ENCODE peak calls at places on chromosomes 6 and 20, in five cellular contexts. H is left colon, U is amniotic stem cell, B is M059J, Z is mammary epithelial cell. W is an unnamed sample.

GRCh38 chr6:4611441-4612129 is 164.6 kb upstream of the CDYL start:
- DNase-seq in Z (no peak), B (no peak), U (no peak), H (no peak), W (no peak)

GRCh38 chr6:130965657-130966056 is 97.4 kb downstream of the EPB41L2 start:
- DNase-seq in Z (no peak), U (no peak), B (peak), H (no peak), W (no peak)

GRCh38 chr20:50467618-50468373 is 42.4 kb upstream of the PTPN1 start:
- DNase-seq in U (peak), H (no peak), B (peak), Z (peak), W (peak)

GRCh38 chr6:34145161-34146020 is 496 bp downstream of the GRM4 start:
- DNase-seq in B (peak), Z (peak), H (peak), U (peak), W (peak)

GRCh38 chr20:39269031-39269461 is 306.9 kb downstream of the DHX35 start:
- DNase-seq in H (peak), U (no peak), Z (peak), B (peak), W (peak)

GRCh38 chr6:144344651-144345050 is 59.5 kb downstream of the UTRN start:
- DNase-seq in Z (no peak), H (no peak), U (no peak), B (no peak), W (no peak)

GRCh38 chr20:53899351-53900167 is 170.8 kb downstream of the BCAS1 start:
- DNase-seq in B (peak), U (no peak), Z (peak), H (peak), W (peak)

GRCh38 chr6:46305833-46306232 is 135.1 kb upstream of the ENPP5 start:
- DNase-seq in B (no peak), Z (peak), H (no peak), U (no peak), W (peak)

GRCh38 chr6:163992701-163993100 is 578.2 kb downstream of the QKI start:
- DNase-seq in B (no peak), Z (no peak), H (no peak), U (no peak), W (no peak)

GRCh38 chr20:32509639-32510066 is 75.5 kb downstream of the NOL4L start:
- DNase-seq in H (no peak), B (peak), U (no peak), Z (no peak), W (peak)

GRCh38 chr6:127192911-127193503 is 73.7 kb upstream of the RNF146 start:
- DNase-seq in Z (peak), H (no peak), U (no peak), B (no peak), W (no peak)

GRCh38 chr6:159929819-159930218 is 39.0 kb downstream of the MAS1 start:
- DNase-seq in Z (no peak), B (no peak), H (peak), U (no peak), W (no peak)

GRCh38 chr6:157579467-157580031 is 198.6 kb downstream of the ZDHHC14 start:
- DNase-seq in B (peak), U (no peak), Z (peak), H (no peak), W (peak)

GRCh38 chr6:56524891-56525703 is 117.6 kb downstream of the DST start:
- DNase-seq in Z (peak), B (peak), U (peak), H (no peak), W (peak)

GRCh38 chr6:110950443-110950842 is 8.1 kb upstream of the GTF3C6 start:
- DNase-seq in B (no peak), Z (no peak), H (no peak), U (no peak), W (no peak)